ENCODE peak calls at places on chromosome 19, in four cellular contexts. One of them, this sample, is unnamed. For H3K4me1, the result is how much of the 10 kb centered on the place peaks cover.

GRCh38 chr19:14066139-14066538 is 4.3 kb upstream of the PALM3 start:
- DNase-seq in breast epithelium: no peak
- DNase-seq in uterus: no peak
- DNase-seq in HCT116: no peak
- DNase-seq in this sample: no peak

GRCh38 chr19:351976-352625 is 7.5 kb upstream of the MIER2 start:
- DNase-seq in breast epithelium: no peak
- DNase-seq in uterus: no peak
- DNase-seq in HCT116: no peak
- DNase-seq in this sample: no peak

GRCh38 chr19:38395381-38396127 is 7.1 kb downstream of the SPRED3 start:
- DNase-seq in breast epithelium: no peak
- DNase-seq in uterus: no peak
- DNase-seq in HCT116: no peak
- DNase-seq in this sample: no peak

GRCh38 chr19:16085115-16085514 is 8.8 kb downstream of the TPM4 start:
- DNase-seq in breast epithelium: no peak
- DNase-seq in uterus: no peak
- DNase-seq in HCT116: no peak
- DNase-seq in this sample: no peak

GRCh38 chr19:38388310-38389100 is at the start of gene SPRED3:
- DNase-seq in breast epithelium: no peak
- DNase-seq in uterus: peak
- DNase-seq in HCT116: no peak
- DNase-seq in this sample: no peak

GRCh38 chr19:4913996-4914735 is 4.9 kb downstream of the UHRF1 start:
- DNase-seq in breast epithelium: no peak
- DNase-seq in uterus: no peak
- DNase-seq in HCT116: no peak
- DNase-seq in this sample: no peak

GRCh38 chr19:33904681-33905080 is 108.0 kb downstream of the KCTD15 start:
- DNase-seq in breast epithelium: no peak
- DNase-seq in uterus: no peak
- DNase-seq in HCT116: no peak
- DNase-seq in this sample: no peak

GRCh38 chr19:1608414-1609391 is 3.4 kb upstream of the UQCR11 start:
- DNase-seq in breast epithelium: no peak
- DNase-seq in uterus: no peak
- DNase-seq in HCT116: no peak
- DNase-seq in this sample: no peak

GRCh38 chr19:17951151-17952040 is 15.5 kb upstream of the KCNN1 start:
- DNase-seq in breast epithelium: no peak
- DNase-seq in uterus: no peak
- DNase-seq in HCT116: no peak
- DNase-seq in this sample: no peak

GRCh38 chr19:51916167-51916566 is 11.1 kb upstream of the ZNF613 start:
- DNase-seq in breast epithelium: no peak
- DNase-seq in uterus: no peak
- DNase-seq in HCT116: no peak
- DNase-seq in this sample: no peak

GRCh38 chr19:28694812-28695211 is 518.1 kb downstream of the UQCRFS1 start:
- DNase-seq in breast epithelium: no peak
- DNase-seq in uterus: no peak
- DNase-seq in HCT116: no peak
- DNase-seq in this sample: no peak

GRCh38 chr19:7916908-7917291 is 2.3 kb downstream of the TGFBR3L start:
- DNase-seq in breast epithelium: no peak
- DNase-seq in uterus: no peak
- DNase-seq in HCT116: no peak
- DNase-seq in this sample: no peak

GRCh38 chr19:7920520-7921301 is 573 bp downstream of the SNAPC2 start:
- DNase-seq in breast epithelium: peak
- DNase-seq in uterus: peak
- DNase-seq in HCT116: peak
- DNase-seq in this sample: peak

GRCh38 chr19:7917292-7918061 is 2.7 kb upstream of the SNAPC2 start:
- DNase-seq in breast epithelium: no peak
- DNase-seq in uterus: peak
- DNase-seq in HCT116: no peak
- DNase-seq in this sample: no peak

GRCh38 chr19:7919681-7920519 is at the start of gene SNAPC2:
- DNase-seq in breast epithelium: peak
- DNase-seq in uterus: peak
- DNase-seq in HCT116: peak
- DNase-seq in this sample: peak

GRCh38 chr19:7918615-7919421 is 1.3 kb upstream of the SNAPC2 start:
- DNase-seq in breast epithelium: no peak
- DNase-seq in uterus: no peak
- DNase-seq in HCT116: no peak
- DNase-seq in this sample: no peak
- H3K4me1 ChIP-seq in breast epithelium: under half
- H3K4me1 ChIP-seq in uterus: under half
- H3K4me1 ChIP-seq in HCT116: half or more
- H3K4me1 ChIP-seq in this sample: under half

DNA sequence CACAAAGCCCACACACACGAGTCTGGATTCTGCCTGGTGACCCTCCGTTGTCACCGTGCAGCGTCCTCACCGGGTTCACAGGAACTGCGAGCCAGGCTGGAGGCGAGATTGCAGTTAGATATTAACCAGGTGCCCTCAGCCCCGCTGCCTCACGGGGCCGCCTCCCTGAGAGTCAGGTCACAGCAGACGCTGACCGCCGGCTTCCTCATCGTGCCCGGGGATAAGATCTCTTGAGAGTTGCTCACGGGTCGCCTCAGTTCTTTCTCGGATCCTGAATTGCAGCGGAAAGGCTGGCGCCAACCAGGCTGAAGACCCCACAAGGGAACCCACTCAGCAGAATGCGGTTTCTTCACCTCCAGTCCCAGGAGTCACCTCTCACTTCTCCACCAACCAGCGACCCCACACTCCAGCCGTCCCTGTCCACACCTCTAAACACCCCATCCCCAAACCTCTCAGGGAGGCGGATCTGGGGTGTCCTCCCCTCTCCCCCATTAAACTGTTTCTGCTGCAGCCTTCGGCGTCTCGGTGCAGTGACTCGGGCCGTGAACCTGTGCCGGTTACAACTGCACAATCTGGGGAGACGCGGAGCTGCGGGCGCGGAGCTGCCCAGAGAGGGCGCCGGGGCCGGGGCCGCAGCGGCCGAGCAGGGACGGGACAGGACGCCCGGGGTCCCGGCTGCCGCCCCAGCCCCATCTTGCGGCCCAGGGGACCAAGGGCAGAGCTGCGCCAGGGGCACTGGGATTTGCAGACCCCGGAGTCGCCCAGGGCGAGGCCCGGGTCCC is 591 bp downstream of the ZNF823 start:
- DNase-seq in breast epithelium: peak
- DNase-seq in uterus: peak
- DNase-seq in HCT116: no peak
- DNase-seq in this sample: no peak
- TF ChIP-seq POLR2A in breast epithelium: no peak
- TF ChIP-seq POLR2A in uterus: no peak
- TF ChIP-seq POLR2A in HCT116: no peak
- TF ChIP-seq POLR2A in this sample: no peak

GRCh38 chr19:3378352-3379146 is 12.2 kb downstream of the NFIC start:
- DNase-seq in breast epithelium: no peak
- DNase-seq in uterus: no peak
- DNase-seq in HCT116: no peak
- DNase-seq in this sample: no peak

GRCh38 chr19:3383121-3383722 is 16.8 kb downstream of the NFIC start:
- DNase-seq in breast epithelium: no peak
- DNase-seq in uterus: peak
- DNase-seq in HCT116: no peak
- DNase-seq in this sample: no peak

GRCh38 chr19:3381701-3382372 is 15.5 kb downstream of the NFIC start:
- DNase-seq in breast epithelium: no peak
- DNase-seq in uterus: no peak
- DNase-seq in HCT116: no peak
- DNase-seq in this sample: no peak

GRCh38 chr19:3380829-3381228 is 14.4 kb downstream of the NFIC start:
- DNase-seq in breast epithelium: no peak
- DNase-seq in uterus: no peak
- DNase-seq in HCT116: no peak
- DNase-seq in this sample: no peak

GRCh38 chr19:3382460-3383100 is 16.2 kb downstream of the NFIC start:
- DNase-seq in breast epithelium: no peak
- DNase-seq in uterus: no peak
- DNase-seq in HCT116: no peak
- DNase-seq in this sample: no peak
- H3K4me1 ChIP-seq in breast epithelium: under half
- H3K4me1 ChIP-seq in uterus: half or more
- H3K4me1 ChIP-seq in HCT116: half or more
- H3K4me1 ChIP-seq in this sample: half or more

GRCh38 chr19:55257461-55258411 is 1.1 kb downstream of the PPP6R1 start:
- DNase-seq in breast epithelium: no peak
- DNase-seq in uterus: peak
- DNase-seq in HCT116: no peak
- DNase-seq in this sample: no peak
- TF ChIP-seq POLR2A in breast epithelium: no peak
- TF ChIP-seq POLR2A in uterus: no peak
- TF ChIP-seq POLR2A in HCT116: no peak
- TF ChIP-seq POLR2A in this sample: no peak

GRCh38 chr19:44590245-44591059 is 22.9 kb upstream of the IGSF23 start:
- DNase-seq in breast epithelium: no peak
- DNase-seq in uterus: no peak
- DNase-seq in HCT116: no peak
- DNase-seq in this sample: no peak
- H3K4me1 ChIP-seq in breast epithelium: under half
- H3K4me1 ChIP-seq in uterus: under half
- H3K4me1 ChIP-seq in HCT116: half or more
- H3K4me1 ChIP-seq in this sample: under half

DNA sequence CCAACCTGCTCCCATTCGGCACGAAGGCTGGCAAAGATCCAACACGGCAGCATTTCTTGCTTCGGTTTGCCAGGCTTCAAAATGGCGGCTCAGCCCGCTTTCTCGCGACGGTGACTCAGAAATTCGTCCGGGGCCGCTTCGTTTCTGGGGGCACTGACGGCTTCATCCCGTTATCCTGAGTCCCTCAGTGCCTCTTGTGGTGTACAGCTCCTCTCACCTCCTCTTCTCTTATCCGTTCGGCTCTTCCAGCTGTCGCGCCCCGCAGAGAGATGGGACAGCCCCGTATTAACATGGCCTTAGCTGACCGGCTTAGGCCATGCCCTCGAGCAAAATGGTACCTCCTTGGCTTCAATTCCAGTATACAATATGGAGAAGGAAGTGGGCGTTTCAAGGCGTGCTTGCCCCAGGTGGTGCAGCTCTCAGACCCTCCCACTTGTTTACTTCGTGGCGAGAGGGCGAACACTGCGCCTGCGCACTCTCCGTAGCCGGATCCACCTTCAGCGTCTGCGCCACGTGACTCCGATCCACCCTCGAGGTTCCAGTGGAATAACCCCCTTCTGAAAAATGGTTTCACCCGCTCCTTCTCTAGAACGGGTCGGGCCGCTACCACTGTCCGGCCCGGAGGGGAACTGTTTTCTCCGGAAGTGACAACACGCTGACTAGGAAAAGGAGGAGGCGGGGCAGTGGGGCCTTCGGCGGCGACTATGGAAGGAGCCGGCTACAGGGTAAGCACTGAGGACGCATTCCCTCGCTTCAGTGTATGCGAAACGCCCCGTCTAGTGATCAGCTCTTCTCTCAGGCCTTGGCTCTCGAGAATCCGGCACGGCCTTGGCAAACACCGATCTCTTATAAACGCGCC is at the start of the genes AKT1S1 and TBC1D17:
- DNase-seq in breast epithelium: peak
- DNase-seq in uterus: peak
- DNase-seq in HCT116: peak
- DNase-seq in this sample: peak
- TF ChIP-seq POLR2A in breast epithelium: peak
- TF ChIP-seq POLR2A in uterus: peak
- TF ChIP-seq POLR2A in HCT116: peak
- TF ChIP-seq POLR2A in this sample: peak

GRCh38 chr19:41945135-41945766 is 13.9 kb downstream of the RABAC1 start:
- DNase-seq in breast epithelium: no peak
- DNase-seq in uterus: no peak
- DNase-seq in HCT116: no peak
- DNase-seq in this sample: no peak
- H3K4me1 ChIP-seq in breast epithelium: under half
- H3K4me1 ChIP-seq in uterus: under half
- H3K4me1 ChIP-seq in HCT116: under half
- H3K4me1 ChIP-seq in this sample: under half

GRCh38 chr19:49866933-49867782 is at the start of gene PNKP:
- DNase-seq in breast epithelium: peak
- DNase-seq in uterus: peak
- DNase-seq in HCT116: peak
- DNase-seq in this sample: peak
- TF ChIP-seq POLR2A in breast epithelium: peak
- TF ChIP-seq POLR2A in uterus: peak
- TF ChIP-seq POLR2A in HCT116: no peak
- TF ChIP-seq POLR2A in this sample: no peak

This sample was measured in tibial nerve.